ENCODE peak calls at places on chromosomes 11 and 22, in four cellular contexts. O is tibial artery, Q is neuronal stem cell, X is colonic mucosa. W is an unnamed sample. For H3K4me1 and H3K27me3, the result is how much of the 10 kb centered on the place peaks cover.

GRCh38 chr11:95892892-95893570 is 30.9 kb downstream of the MTMR2 start:
- DNase-seq in O (no peak), Q (no peak), X (no peak), W (no peak)

GRCh38 chr11:122853971-122854446 is 15.7 kb downstream of the CRTAM start:
- DNase-seq in O (peak), Q (peak), X (peak), W (peak)

GRCh38 chr11:3164138-3164539 is 971 bp downstream of the OSBPL5 start:
- DNase-seq in O (peak), Q (no peak), X (no peak), W (no peak)

GRCh38 chr22:44181033-44181911 is 547 bp downstream of the PARVG start:
- DNase-seq in O (no peak), Q (no peak), X (peak), W (no peak)

GRCh38 chr11:19524171-19524671 is 188.4 kb upstream of the NAV2 start:
- DNase-seq in O (no peak), Q (no peak), X (no peak), W (no peak)

GRCh38 chr11:2298795-2299747 is 2.6 kb downstream of the C11orf21 start:
- DNase-seq in O (no peak), Q (peak), X (peak), W (peak)

GRCh38 chr11:134052988-134053945 is 15.6 kb upstream of the JAM3 start:
- DNase-seq in O (no peak), Q (no peak), X (no peak), W (no peak)

GRCh38 chr22:29801153-29801552 is 34.0 kb downstream of the UQCR10 start:
- DNase-seq in O (no peak), Q (peak), X (no peak), W (peak)

GRCh38 chr11:64675417-64676252 is 47.4 kb downstream of the NRXN2 start:
- DNase-seq in O (peak), Q (no peak), X (peak), W (no peak)

GRCh38 chr11:129191649-129192048 is 476 bp downstream of the ARHGAP32 start:
- DNase-seq in O (no peak), Q (no peak), X (peak), W (no peak)
- H3K4me3 ChIP-seq in O (no peak), Q (no peak), X (no peak), W (no peak)

DNA sequence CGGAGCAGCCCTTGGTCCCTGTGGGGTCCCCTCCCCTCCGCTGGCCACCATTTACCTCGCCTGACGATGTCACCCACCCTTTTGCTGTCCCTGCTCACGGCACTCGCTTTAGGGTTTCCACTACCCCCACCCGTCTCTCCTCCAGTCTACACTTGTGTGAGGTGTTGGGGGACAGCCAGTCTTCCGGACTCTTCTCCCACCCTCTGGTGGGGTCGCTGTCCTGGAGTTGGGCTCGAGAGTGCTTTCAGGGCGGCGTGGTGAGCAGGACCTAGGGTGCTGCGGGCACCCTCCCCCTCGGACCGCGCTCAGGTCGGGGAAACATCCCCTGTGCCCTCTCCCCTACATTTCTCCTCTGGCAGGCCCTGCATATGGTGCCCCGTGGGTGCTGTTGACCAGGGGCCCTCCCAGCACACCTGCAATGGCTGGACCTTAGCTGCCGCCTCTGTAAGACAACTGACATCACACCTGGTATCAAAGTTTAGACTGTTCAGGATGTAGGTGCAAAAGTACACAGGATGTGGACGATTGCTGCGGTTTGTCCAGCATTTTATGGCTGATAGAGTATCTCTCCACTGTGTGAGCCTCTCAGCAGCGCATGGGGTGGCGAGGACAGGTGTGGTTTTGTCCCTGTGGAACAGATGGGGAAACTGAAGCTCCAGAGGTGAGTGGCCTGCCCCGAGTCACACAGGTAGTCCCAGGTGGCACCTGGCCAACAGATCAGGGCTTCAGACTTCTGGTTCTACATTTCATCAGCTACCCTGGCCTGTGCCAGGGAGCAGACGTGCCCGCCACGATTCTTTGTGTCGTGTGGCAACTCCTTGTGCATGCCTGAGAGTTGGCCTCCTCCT is 1.1 kb downstream of the GRK2 start:
- DNase-seq in O (no peak), Q (no peak), X (peak), W (no peak)
- H3K4me1 ChIP-seq in O (half or more), Q (under half), X (under half), W (under half)

DNA sequence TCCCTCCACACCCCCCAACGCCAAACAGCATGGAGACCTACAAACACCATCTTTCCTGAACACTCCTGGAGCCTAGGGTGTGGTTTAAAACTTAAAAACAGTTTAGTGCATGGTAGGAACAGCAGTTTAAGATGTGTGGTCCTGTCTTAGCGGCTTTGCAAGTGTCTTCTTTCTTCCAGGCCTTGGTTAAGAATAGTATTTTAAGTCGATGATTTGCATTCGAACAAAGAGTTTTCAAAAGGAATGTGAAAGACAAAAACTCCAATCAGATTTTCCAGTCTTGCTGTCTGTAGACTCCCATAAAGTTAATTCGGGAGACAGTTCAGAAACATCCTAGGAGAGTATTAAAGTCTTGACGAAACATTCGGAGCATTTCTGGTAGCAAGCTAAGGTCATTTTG is 3.7 kb downstream of the FGF4 start:
- DNase-seq in O (no peak), Q (no peak), X (no peak), W (no peak)
- H3K27me3 ChIP-seq in O (under half), Q (half or more), X (under half), W (under half)

GRCh38 chr11:15969701-15970329 is 386.5 kb downstream of the SOX6 start:
- DNase-seq in O (no peak), Q (no peak), X (no peak), W (no peak)
- H3K4me3 ChIP-seq in O (peak), Q (no peak), X (no peak), W (no peak)

DNA sequence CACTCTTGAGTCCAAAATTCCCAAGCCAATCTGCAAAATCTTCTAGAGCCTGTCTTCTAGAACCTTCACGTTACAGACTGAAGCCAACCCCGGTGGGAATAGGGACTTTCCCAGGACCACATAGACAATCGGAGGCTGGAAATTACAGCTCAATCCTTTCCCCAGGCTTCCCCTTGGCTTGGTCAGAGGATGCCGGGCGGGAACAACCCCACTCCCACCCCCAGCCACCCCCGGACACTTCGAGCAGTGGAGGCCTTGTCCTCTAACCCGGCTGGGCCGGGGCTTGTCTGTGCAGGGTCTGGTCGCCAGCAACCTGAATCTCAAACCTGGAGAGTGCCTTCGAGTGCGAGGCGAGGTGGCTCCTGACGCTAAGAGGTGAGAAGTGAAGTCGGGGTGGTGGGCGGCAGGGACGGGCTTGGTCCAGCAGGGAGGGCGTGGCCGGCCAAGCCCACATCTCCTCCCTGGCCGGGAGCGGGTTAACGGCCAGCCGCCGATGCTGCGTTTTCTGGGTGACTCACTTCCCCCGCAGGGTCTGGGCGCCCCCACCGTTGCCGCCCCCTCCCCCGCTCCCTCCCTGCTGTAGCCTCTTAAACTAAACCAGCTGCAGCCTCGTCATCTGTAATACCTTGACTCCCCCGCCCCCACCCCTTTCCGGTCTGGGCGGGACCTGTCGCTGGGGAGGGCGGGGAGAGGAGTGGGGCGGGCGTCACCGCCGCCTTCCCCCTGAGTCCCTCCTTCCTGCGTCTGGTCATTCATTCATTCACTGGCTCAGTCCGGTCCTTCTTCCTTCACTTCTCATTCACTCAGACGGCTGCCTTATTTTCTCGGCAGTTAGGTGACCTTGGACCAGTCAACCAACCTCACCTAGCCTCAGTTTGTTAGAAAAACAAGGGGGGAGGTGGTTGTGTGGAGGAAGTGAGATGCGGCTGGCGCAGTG is 1.5 kb downstream of the LGALS1 start:
- DNase-seq in O (peak), Q (peak), X (peak), W (peak)
- H3K4me1 ChIP-seq in O (under half), Q (under half), X (under half), W (under half)

GRCh38 chr22:22600862-22601261 is 41.8 kb upstream of the PRAME start:
- DNase-seq in O (no peak), Q (no peak), X (no peak), W (no peak)

GRCh38 chr22:22595001-22595835 is 36.2 kb upstream of the PRAME start:
- DNase-seq in O (no peak), Q (no peak), X (no peak), W (no peak)

GRCh38 chr22:22598144-22598543 is 39.1 kb upstream of the PRAME start:
- DNase-seq in O (no peak), Q (no peak), X (no peak), W (no peak)

GRCh38 chr22:22603470-22603947 is 40.9 kb upstream of the GGTLC2 start:
- DNase-seq in O (no peak), Q (no peak), X (no peak), W (no peak)

DNA sequence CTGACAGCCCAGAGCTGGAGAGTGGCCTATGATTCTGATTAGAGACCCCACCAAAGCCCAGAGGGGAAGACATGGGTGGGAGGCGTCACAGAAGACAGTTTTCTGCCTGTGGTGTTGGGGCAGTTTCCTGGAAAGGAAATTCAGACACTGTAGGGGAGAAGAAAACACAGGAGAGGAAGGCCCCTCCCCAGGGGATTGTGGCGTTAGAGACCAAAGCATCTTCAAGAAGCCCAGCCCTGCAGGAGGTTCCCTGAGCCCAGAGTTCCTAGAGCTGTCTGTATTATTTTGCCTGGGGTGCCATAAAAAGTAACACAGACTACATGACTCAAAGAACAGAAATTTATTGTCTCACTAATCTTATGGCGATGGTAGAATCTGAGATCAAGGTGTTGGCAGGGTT is 40.2 kb upstream of the PRAME start:
- DNase-seq in O (no peak), Q (no peak), X (no peak), W (no peak)
- H3K27me3 ChIP-seq in O (under half), Q (under half), X (under half), W (under half)

DNA sequence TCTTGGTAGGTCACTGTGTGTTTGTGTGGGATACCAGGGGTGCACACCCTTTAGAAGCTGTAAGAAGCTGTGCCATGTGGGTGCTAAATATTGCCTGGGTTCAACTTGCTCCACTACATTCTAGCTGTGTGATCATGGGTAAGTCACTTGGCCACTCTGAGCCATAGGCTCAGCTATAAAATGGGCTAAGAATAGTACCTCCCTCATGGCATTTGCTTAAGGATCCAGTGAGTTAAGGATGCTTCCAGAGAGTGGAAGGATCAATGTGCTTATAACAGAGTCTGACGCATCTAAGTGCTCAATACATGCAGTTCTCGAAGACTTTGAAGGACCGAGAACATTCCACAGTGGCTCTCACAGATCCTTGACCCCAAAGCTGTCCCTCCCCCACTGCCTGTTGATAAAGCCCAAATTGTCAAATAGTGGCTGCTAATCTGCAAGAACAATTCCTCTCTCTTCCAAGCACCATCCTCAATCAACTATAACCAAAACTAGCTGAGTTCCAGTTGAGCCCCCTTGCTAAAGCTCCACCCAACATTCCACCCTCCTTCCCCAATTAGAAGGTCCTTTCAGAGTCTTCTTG is 13.2 kb upstream of the TMPRSS6 start:
- DNase-seq in O (no peak), Q (no peak), X (no peak), W (no peak)
- H3K4me3 ChIP-seq in O (no peak), Q (no peak), X (no peak), W (no peak)

DNA sequence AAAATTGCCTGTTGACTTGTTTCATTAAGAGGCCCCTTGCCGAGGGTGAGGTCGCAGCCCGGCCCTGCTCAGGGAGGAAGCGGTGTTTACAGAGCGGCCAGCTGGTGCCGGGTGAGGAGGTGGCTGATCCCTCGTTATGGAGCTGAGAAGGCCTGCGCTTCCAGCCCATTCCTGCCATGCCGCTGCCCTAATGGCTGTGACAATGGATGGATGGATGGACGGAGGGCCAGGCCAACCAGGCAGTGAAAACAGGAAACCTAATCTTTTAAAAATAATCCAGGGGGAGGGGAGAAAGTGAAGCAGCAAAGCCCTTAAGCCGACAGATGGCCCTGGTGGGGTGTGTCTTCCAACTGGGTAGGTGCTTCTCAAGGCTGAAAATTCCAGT is 38.5 kb downstream of the BCR start:
- DNase-seq in O (no peak), Q (no peak), X (peak), W (peak)
- H3K4me1 ChIP-seq in O (half or more), Q (under half), X (under half), W (half or more)

GRCh38 chr11:57635236-57635635 is 14.5 kb downstream of the YPEL4 start:
- DNase-seq in O (no peak), Q (no peak), X (no peak), W (no peak)

GRCh38 chr11:57634311-57634710 is 15.4 kb downstream of the YPEL4 start:
- DNase-seq in O (no peak), Q (no peak), X (no peak), W (no peak)

GRCh38 chr11:57637626-57638004 is 12.1 kb downstream of the YPEL4 start:
- DNase-seq in O (no peak), Q (no peak), X (no peak), W (no peak)

GRCh38 chr11:57638005-57638760 is 11.5 kb downstream of the YPEL4 start:
- DNase-seq in O (no peak), Q (peak), X (no peak), W (peak)

DNA sequence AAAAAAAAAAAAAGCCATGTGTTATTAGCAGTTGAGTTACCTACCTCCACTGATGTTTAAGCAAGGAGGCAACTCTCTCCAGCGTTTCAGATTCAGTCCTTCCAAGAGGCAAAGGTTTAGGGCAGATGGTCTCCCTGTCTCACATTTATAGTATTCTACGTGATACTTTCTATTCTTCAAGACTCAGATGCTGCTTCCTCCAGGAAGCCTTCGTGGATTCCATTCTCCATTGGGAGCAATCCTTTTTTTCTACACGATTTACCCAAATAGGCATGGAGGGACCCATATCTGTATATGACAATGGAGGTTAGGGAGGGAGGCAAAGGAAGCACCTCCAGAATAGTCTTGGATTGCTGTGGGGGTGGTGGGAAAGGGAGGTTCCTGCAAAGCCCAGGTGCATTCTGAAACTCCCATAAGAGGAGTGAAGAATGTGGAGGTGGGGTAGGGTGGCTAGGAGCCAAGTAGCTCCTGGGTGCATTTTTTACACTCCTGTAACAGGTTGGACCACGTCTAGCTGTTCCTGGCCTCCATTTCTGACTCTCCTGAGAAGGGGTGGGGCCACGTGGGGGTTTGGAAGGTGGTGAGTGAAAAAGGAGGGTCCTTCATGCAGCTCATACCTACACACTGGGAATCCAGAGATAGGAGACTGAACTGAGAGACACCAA is 16.2 kb downstream of the YPEL4 start:
- DNase-seq in O (no peak), Q (no peak), X (no peak), W (no peak)
- H3K27me3 ChIP-seq in O (under half), Q (under half), X (under half), W (under half)

W was measured in lung.